ENCODE peak calls at places on chromosomes 16 and 17, in seven cellular contexts. N, I, V, K, P, L and H are unnamed samples.

GRCh38 chr17:60164697-60165096 is 14.9 kb downstream of the CA4 start:
- DNase-seq in N (no peak), I (no peak), V (no peak), K (no peak), P (no peak), L (no peak), H (no peak)

GRCh38 chr16:82776466-82777146 is 149.8 kb downstream of the CDH13 start:
- DNase-seq in N (no peak), I (no peak), V (no peak), K (no peak), P (no peak), L (no peak), H (no peak)

GRCh38 chr16:2686912-2687507 is 4.7 kb downstream of the KCTD5 start:
- DNase-seq in N (no peak), I (no peak), V (peak; percentile 57), K (no peak), P (no peak), L (peak; percentile 5), H (peak; percentile 58)

GRCh38 chr16:30585022-30585399 is 486 bp downstream of the ZNF785 start:
- DNase-seq in N (no peak), I (peak; percentile 40), V (no peak), K (no peak), P (no peak), L (peak; percentile 43), H (no peak)

GRCh38 chr16:80084614-80085013 is 456.2 kb upstream of the DYNLRB2 start:
- DNase-seq in N (peak; percentile 65), I (peak; percentile 51), V (no peak), K (peak; percentile 13), P (peak; percentile 40), L (no peak), H (peak; percentile 71)

GRCh38 chr17:28370035-28370743 is at the start of gene VTN:
- DNase-seq in N (peak; percentile 83), I (peak; percentile 56), V (no peak), K (peak; percentile 37), P (peak; percentile 66), L (peak; percentile 90), H (peak; percentile 89)

GRCh38 chr17:59767176-59767575 is 59.7 kb downstream of the VMP1 start:
- DNase-seq in N (no peak), I (no peak), V (no peak), K (no peak), P (no peak), L (no peak), H (no peak)

GRCh38 chr17:4734857-4735475 is 3.7 kb downstream of the MED11 start:
- DNase-seq in N (no peak), I (no peak), V (no peak), K (no peak), P (no peak), L (no peak), H (no peak)

GRCh38 chr17:65099941-65100315 is 37.2 kb upstream of the RGS9 start:
- DNase-seq in N (peak; percentile 70), I (no peak), V (peak; percentile 55), K (peak; percentile 70), P (no peak), L (no peak), H (no peak)

GRCh38 chr17:17603178-17603894 is 11.8 kb upstream of the PEMT start:
- DNase-seq in N (no peak), I (no peak), V (peak; percentile 51), K (no peak), P (no peak), L (no peak), H (no peak)

GRCh38 chr17:51214920-51215319 is 44.9 kb downstream of the MBTD1 start:
- DNase-seq in N (no peak), I (no peak), V (no peak), K (no peak), P (no peak), L (no peak), H (no peak)

GRCh38 chr17:47978324-47978723 is 7.4 kb downstream of the CDK5RAP3 start:
- DNase-seq in N (no peak), I (peak; percentile 87), V (peak; percentile 70), K (peak; percentile 38), P (peak; percentile 62), L (peak; percentile 89), H (no peak)

GRCh38 chr16:63998-64913 is 8.2 kb downstream of the RHBDF1 start:
- DNase-seq in N (no peak), I (no peak), V (no peak), K (peak; percentile 17), P (no peak), L (no peak), H (peak; percentile 62)

GRCh38 chr16:64914-65255 is 7.5 kb downstream of the RHBDF1 start:
- DNase-seq in N (no peak), I (no peak), V (no peak), K (no peak), P (no peak), L (no peak), H (peak; percentile 17)

GRCh38 chr16:66309-67182 is 5.9 kb downstream of the RHBDF1 start:
- DNase-seq in N (no peak), I (no peak), V (no peak), K (peak; percentile 13), P (no peak), L (no peak), H (no peak)

GRCh38 chr16:67183-67791 is 5.1 kb downstream of the RHBDF1 start:
- DNase-seq in N (no peak), I (no peak), V (no peak), K (peak; percentile 27), P (no peak), L (no peak), H (peak; percentile 50)

DNA sequence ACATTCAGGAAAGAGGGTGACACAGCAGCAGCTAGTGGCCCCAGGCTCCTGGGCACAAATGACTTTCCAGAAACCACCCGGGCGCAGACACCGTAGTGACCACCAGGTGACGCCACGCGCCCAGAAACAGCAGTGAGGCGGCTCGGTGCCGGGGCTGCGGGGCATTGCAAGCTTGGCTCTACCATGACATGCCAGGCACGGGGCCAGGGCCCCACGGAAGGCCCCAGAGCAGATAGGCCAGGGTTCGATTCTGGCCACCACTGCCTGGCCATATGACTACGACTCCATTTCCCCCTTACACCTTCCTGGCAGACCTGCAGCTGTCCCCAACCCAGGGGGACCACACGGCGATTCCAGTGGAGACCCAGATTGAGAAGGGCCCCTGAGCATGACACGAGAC is 6.7 kb downstream of the RHBDF1 start:
- DNase-seq in N (peak; percentile 91), I (peak; percentile 92), V (peak; percentile 80), K (peak; percentile 88), P (peak; percentile 83), L (peak; percentile 83), H (peak; percentile 85)
- TF ChIP-seq CTCF in N (peak; percentile 99), I (peak; percentile 93), V (peak; percentile 95), K (peak; percentile 98), P (peak; percentile 94), L (peak; percentile 98), H (peak; percentile 95)

GRCh38 chr17:79934653-79934970 is 95.4 kb upstream of the CBX4 start:
- DNase-seq in N (no peak), I (no peak), V (no peak), K (no peak), P (no peak), L (no peak), H (no peak)

GRCh38 chr17:79936661-79937434 is 97.6 kb upstream of the CBX4 start:
- DNase-seq in N (no peak), I (no peak), V (peak; percentile 52), K (no peak), P (no peak), L (no peak), H (no peak)

GRCh38 chr17:79933863-79934652 is 94.8 kb upstream of the CBX4 start:
- DNase-seq in N (no peak), I (no peak), V (peak; percentile 26), K (peak; percentile 56), P (no peak), L (no peak), H (no peak)

GRCh38 chr17:79935845-79936470 is 96.7 kb upstream of the CBX4 start:
- DNase-seq in N (no peak), I (no peak), V (no peak), K (no peak), P (no peak), L (no peak), H (no peak)

GRCh38 chr17:79935197-79935844 is 96.1 kb upstream of the CBX4 start:
- DNase-seq in N (no peak), I (peak; percentile 39), V (no peak), K (no peak), P (no peak), L (no peak), H (no peak)
- TF ChIP-seq CTCF in N (no peak), I (no peak), V (no peak), K (no peak), P (no peak), L (no peak), H (no peak)

GRCh38 chr16:66272461-66272860 is 94.0 kb upstream of the CDH5 start:
- DNase-seq in N (no peak), I (no peak), V (no peak), K (no peak), P (no peak), L (no peak), H (peak; percentile 21)

GRCh38 chr16:66274335-66275110 is 92.0 kb upstream of the CDH5 start:
- DNase-seq in N (no peak), I (no peak), V (peak; percentile 31), K (no peak), P (no peak), L (no peak), H (no peak)

GRCh38 chr16:66275795-66276428 is 90.6 kb upstream of the CDH5 start:
- DNase-seq in N (no peak), I (peak; percentile 69), V (peak; percentile 23), K (no peak), P (no peak), L (peak; percentile 74), H (no peak)

GRCh38 chr16:66273036-66273435 is 93.5 kb upstream of the CDH5 start:
- DNase-seq in N (no peak), I (no peak), V (no peak), K (no peak), P (no peak), L (no peak), H (no peak)

GRCh38 chr16:66273644-66274334 is 92.7 kb upstream of the CDH5 start:
- DNase-seq in N (no peak), I (peak; percentile 49), V (no peak), K (no peak), P (no peak), L (peak; percentile 60), H (no peak)
- TF ChIP-seq CTCF in N (no peak), I (no peak), V (no peak), K (no peak), P (no peak), L (peak; percentile 61), H (no peak)

DNA sequence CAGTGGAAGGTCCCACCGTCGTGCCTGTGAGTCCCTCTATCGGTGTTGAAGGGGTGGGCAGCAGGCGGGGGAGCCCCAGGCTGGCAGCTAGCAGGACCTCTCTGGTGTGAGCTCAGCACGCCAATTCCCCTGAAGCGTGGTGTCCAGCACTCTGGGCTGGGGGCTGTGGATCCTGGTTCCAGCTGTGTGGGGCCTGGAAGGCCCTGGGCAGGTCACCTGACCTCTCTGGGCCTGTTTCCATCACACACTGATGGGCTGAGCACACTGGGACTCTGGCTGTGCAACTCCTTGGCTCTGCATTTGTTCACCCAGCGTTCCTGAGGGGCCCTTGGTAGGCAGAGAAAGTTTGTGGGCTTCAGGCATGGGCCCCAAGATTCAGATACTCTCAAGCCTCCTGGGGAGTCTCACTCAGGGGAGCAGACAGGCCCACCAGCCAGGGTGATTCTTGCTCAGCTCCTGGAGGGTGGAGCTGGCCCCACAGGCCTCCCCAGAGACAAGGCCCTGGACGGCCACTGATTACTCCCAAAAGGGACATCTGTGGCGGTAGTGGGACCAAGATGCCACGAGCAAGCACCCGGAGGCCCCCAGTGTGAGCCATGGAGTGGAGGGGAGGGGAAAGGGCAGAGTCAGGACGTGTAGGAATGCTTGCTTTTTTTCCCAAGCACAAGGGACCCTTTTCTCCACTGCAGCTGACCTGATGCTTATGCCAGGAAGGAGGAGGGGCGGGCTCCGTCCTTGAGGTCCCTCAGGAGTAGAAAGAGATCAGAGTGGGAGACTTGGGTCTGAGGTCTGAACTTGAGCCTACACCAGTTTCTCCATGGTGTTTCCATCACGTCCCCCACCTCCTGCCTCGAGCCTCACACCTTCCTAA is 8.5 kb downstream of the SCGB1C2 start:
- DNase-seq in N (peak; percentile 49), I (no peak), V (no peak), K (peak; percentile 12), P (peak; percentile 13), L (peak; percentile 4), H (peak; percentile 44)
- TF ChIP-seq CTCF in N (no peak), I (no peak), V (no peak), K (no peak), P (no peak), L (no peak), H (no peak)